ENCODE peak calls at places on chromosome 9, in ten cellular contexts. One of them, this sample, is unnamed.
A peak's percentile ranks its signal among the peaks of the same experiment; 100 is the strongest.

GRCh38 chr9:129617167-129617566 is 3.7 kb downstream of the C9orf50 start:
- DNase-seq in IMR-90: peak; percentile 86
- DNase-seq in spleen: no peak
- DNase-seq in prostate gland: no peak
- DNase-seq in fibroblast of lung: peak; percentile 82
- DNase-seq in neural progenitor cell: peak; percentile 55
- DNase-seq in kidney: peak; percentile 33
- DNase-seq in right lobe of liver: no peak
- DNase-seq in brain microvascular endothelial cell: peak; percentile 50
- DNase-seq in ovary: no peak
- DNase-seq in this sample: no peak

GRCh38 chr9:106482733-106483132 is 380.2 kb upstream of the ZNF462 start:
- DNase-seq in IMR-90: no peak
- DNase-seq in spleen: no peak
- DNase-seq in prostate gland: no peak
- DNase-seq in fibroblast of lung: peak; percentile 30
- DNase-seq in neural progenitor cell: no peak
- DNase-seq in kidney: no peak
- DNase-seq in right lobe of liver: no peak
- DNase-seq in brain microvascular endothelial cell: no peak
- DNase-seq in ovary: no peak
- DNase-seq in this sample: peak; percentile 26

GRCh38 chr9:138111607-138112006 is 234.0 kb downstream of the CACNA1B start:
- DNase-seq in IMR-90: no peak
- DNase-seq in spleen: peak; percentile 33
- DNase-seq in prostate gland: no peak
- DNase-seq in fibroblast of lung: no peak
- DNase-seq in neural progenitor cell: no peak
- DNase-seq in kidney: peak; percentile 37
- DNase-seq in right lobe of liver: no peak
- DNase-seq in brain microvascular endothelial cell: no peak
- DNase-seq in ovary: no peak
- DNase-seq in this sample: no peak

GRCh38 chr9:108290839-108291585 is 564.8 kb downstream of the ACTL7B start:
- DNase-seq in IMR-90: no peak
- DNase-seq in spleen: no peak
- DNase-seq in prostate gland: peak; percentile 38
- DNase-seq in fibroblast of lung: no peak
- DNase-seq in neural progenitor cell: no peak
- DNase-seq in kidney: no peak
- DNase-seq in right lobe of liver: no peak
- DNase-seq in brain microvascular endothelial cell: no peak
- DNase-seq in ovary: no peak
- DNase-seq in this sample: no peak

GRCh38 chr9:1960696-1961095 is 54.5 kb upstream of the SMARCA2 start:
- DNase-seq in IMR-90: no peak
- DNase-seq in spleen: no peak
- DNase-seq in prostate gland: no peak
- DNase-seq in fibroblast of lung: no peak
- DNase-seq in neural progenitor cell: no peak
- DNase-seq in kidney: no peak
- DNase-seq in right lobe of liver: no peak
- DNase-seq in brain microvascular endothelial cell: no peak
- DNase-seq in ovary: no peak
- DNase-seq in this sample: no peak

GRCh38 chr9:108983885-108984284 is 29.4 kb downstream of the CTNNAL1 start:
- DNase-seq in IMR-90: no peak
- DNase-seq in spleen: no peak
- DNase-seq in prostate gland: no peak
- DNase-seq in fibroblast of lung: no peak
- DNase-seq in neural progenitor cell: no peak
- DNase-seq in kidney: no peak
- DNase-seq in right lobe of liver: no peak
- DNase-seq in brain microvascular endothelial cell: no peak
- DNase-seq in ovary: no peak
- DNase-seq in this sample: no peak

GRCh38 chr9:88396836-88397577 is 8.8 kb downstream of the SPIN1 start:
- DNase-seq in IMR-90: peak; percentile 69
- DNase-seq in spleen: no peak
- DNase-seq in prostate gland: no peak
- DNase-seq in fibroblast of lung: peak; percentile 93
- DNase-seq in neural progenitor cell: no peak
- DNase-seq in kidney: no peak
- DNase-seq in right lobe of liver: no peak
- DNase-seq in brain microvascular endothelial cell: no peak
- DNase-seq in ovary: no peak
- DNase-seq in this sample: no peak

GRCh38 chr9:75239176-75239575 is 150.9 kb downstream of the OSTF1 start:
- DNase-seq in IMR-90: peak; percentile 29
- DNase-seq in spleen: no peak
- DNase-seq in prostate gland: no peak
- DNase-seq in fibroblast of lung: peak; percentile 8
- DNase-seq in neural progenitor cell: no peak
- DNase-seq in kidney: no peak
- DNase-seq in right lobe of liver: no peak
- DNase-seq in brain microvascular endothelial cell: peak; percentile 56
- DNase-seq in ovary: no peak
- DNase-seq in this sample: peak; percentile 42

GRCh38 chr9:35675732-35676392 is 2.1 kb downstream of the CA9 start:
- DNase-seq in IMR-90: no peak
- DNase-seq in spleen: peak; percentile 82
- DNase-seq in prostate gland: no peak
- DNase-seq in fibroblast of lung: no peak
- DNase-seq in neural progenitor cell: peak; percentile 96
- DNase-seq in kidney: peak; percentile 86
- DNase-seq in right lobe of liver: no peak
- DNase-seq in brain microvascular endothelial cell: no peak
- DNase-seq in ovary: peak; percentile 69
- DNase-seq in this sample: no peak

GRCh38 chr9:78967557-78968212 is 604.1 kb upstream of the TLE4 start:
- DNase-seq in IMR-90: peak; percentile 28
- DNase-seq in spleen: no peak
- DNase-seq in prostate gland: no peak
- DNase-seq in fibroblast of lung: no peak
- DNase-seq in neural progenitor cell: no peak
- DNase-seq in kidney: no peak
- DNase-seq in right lobe of liver: no peak
- DNase-seq in brain microvascular endothelial cell: no peak
- DNase-seq in ovary: no peak
- DNase-seq in this sample: no peak

GRCh38 chr9:99012957-99013512 is 69.3 kb downstream of the COL15A1 start:
- DNase-seq in IMR-90: no peak
- DNase-seq in spleen: no peak
- DNase-seq in prostate gland: no peak
- DNase-seq in fibroblast of lung: no peak
- DNase-seq in neural progenitor cell: no peak
- DNase-seq in kidney: no peak
- DNase-seq in right lobe of liver: no peak
- DNase-seq in brain microvascular endothelial cell: no peak
- DNase-seq in ovary: no peak
- DNase-seq in this sample: no peak
- TF ChIP-seq CTCF in IMR-90: peak; percentile 35
- TF ChIP-seq CTCF in spleen: peak; percentile 8
- TF ChIP-seq CTCF in prostate gland: no peak
- TF ChIP-seq CTCF in fibroblast of lung: no peak
- TF ChIP-seq CTCF in neural progenitor cell: no peak
- TF ChIP-seq CTCF in kidney: peak; percentile 25
- TF ChIP-seq CTCF in right lobe of liver: no peak
- TF ChIP-seq CTCF in brain microvascular endothelial cell: peak; percentile 11
- TF ChIP-seq CTCF in ovary: no peak
- TF ChIP-seq CTCF in this sample: peak; percentile 16

GRCh38 chr9:136850866-136851775 is 1.0 kb upstream of the MAMDC4 start:
- DNase-seq in IMR-90: no peak
- DNase-seq in spleen: no peak
- DNase-seq in prostate gland: no peak
- DNase-seq in fibroblast of lung: no peak
- DNase-seq in neural progenitor cell: no peak
- DNase-seq in kidney: peak; percentile 80
- DNase-seq in right lobe of liver: peak; percentile 59
- DNase-seq in brain microvascular endothelial cell: no peak
- DNase-seq in ovary: peak; percentile 39
- DNase-seq in this sample: no peak

GRCh38 chr9:136848393-136849037 is 694 bp upstream of the PHPT1 start:
- DNase-seq in IMR-90: no peak
- DNase-seq in spleen: no peak
- DNase-seq in prostate gland: no peak
- DNase-seq in fibroblast of lung: no peak
- DNase-seq in neural progenitor cell: peak; percentile 87
- DNase-seq in kidney: no peak
- DNase-seq in right lobe of liver: peak; percentile 66
- DNase-seq in brain microvascular endothelial cell: no peak
- DNase-seq in ovary: no peak
- DNase-seq in this sample: no peak

GRCh38 chr9:136847827-136848392 is 1.3 kb upstream of the PHPT1 start:
- DNase-seq in IMR-90: peak; percentile 73
- DNase-seq in spleen: peak; percentile 95
- DNase-seq in prostate gland: peak; percentile 64
- DNase-seq in fibroblast of lung: peak; percentile 79
- DNase-seq in neural progenitor cell: peak; percentile 91
- DNase-seq in kidney: peak; percentile 96
- DNase-seq in right lobe of liver: peak; percentile 92
- DNase-seq in brain microvascular endothelial cell: peak; percentile 63
- DNase-seq in ovary: no peak
- DNase-seq in this sample: no peak

GRCh38 chr9:136849960-136850865 is 1.0 kb downstream of the PHPT1 start:
- DNase-seq in IMR-90: no peak
- DNase-seq in spleen: no peak
- DNase-seq in prostate gland: no peak
- DNase-seq in fibroblast of lung: no peak
- DNase-seq in neural progenitor cell: no peak
- DNase-seq in kidney: peak; percentile 83
- DNase-seq in right lobe of liver: no peak
- DNase-seq in brain microvascular endothelial cell: no peak
- DNase-seq in ovary: peak; percentile 59
- DNase-seq in this sample: no peak

DNA sequence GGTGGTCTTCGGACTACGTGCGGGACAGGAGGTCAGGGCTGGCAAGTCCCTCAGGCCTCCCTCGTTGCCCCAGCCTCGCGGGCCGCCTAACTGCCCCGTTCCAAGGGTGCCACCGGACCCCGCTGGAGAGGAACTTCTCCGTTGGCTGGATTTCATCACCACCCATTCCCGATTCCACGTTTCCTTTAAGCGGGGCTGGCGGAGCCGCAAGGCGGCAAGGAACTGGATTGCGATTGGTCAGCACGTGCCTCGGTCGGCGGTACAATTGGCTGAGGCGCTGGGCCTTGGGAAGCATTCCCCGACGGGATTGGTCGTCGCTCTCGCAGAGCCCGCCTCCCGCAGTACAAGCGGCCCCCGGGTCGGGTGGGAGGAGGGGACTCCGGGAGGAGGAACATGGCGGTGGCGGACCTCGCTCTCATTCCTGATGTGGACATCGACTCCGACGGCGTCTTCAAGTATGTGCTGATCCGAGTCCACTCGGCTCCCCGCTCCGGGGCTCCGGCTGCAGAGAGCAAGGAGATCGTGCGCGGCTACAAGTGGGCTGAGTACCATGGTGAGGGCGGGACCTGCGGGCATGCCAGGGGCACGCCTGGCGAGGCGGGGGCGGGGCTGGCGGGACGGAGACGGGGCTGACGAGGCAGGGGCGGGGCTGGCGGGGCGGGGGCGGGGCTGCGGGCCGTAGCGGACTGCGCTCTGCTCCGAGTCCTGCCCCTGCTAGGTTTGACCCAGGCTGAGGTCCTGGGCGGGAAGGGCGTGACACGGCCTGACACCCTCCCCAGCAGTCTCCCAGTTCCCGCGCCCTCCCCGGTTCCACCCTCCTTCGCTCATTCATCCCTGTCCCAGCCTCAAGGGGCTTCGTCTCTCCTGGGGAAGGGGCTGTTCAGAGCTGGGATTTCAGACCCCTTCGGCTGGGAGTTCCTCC is at the start of gene PHPT1:
- DNase-seq in IMR-90: peak; percentile 99
- DNase-seq in spleen: peak; percentile 99
- DNase-seq in prostate gland: peak; percentile 99
- DNase-seq in fibroblast of lung: peak; percentile 99
- DNase-seq in neural progenitor cell: peak; percentile 100
- DNase-seq in kidney: peak; percentile 100
- DNase-seq in right lobe of liver: peak; percentile 99
- DNase-seq in brain microvascular endothelial cell: peak; percentile 98
- DNase-seq in ovary: peak; percentile 98
- DNase-seq in this sample: peak; percentile 87
- H3K4me3 ChIP-seq in IMR-90: peak within 1 kb of the TSS; percentile 92
- H3K4me3 ChIP-seq in spleen: peak within 1 kb of the TSS; percentile 71
- H3K4me3 ChIP-seq in prostate gland: peak within 1 kb of the TSS; percentile 56
- H3K4me3 ChIP-seq in fibroblast of lung: peak within 1 kb of the TSS; percentile 79
- H3K4me3 ChIP-seq in neural progenitor cell: peak within 1 kb of the TSS; percentile 68
- H3K4me3 ChIP-seq in kidney: peak within 1 kb of the TSS; percentile 74
- H3K4me3 ChIP-seq in right lobe of liver: peak within 1 kb of the TSS; percentile 84
- H3K4me3 ChIP-seq in brain microvascular endothelial cell: peak within 1 kb of the TSS; percentile 79
- H3K4me3 ChIP-seq in ovary: peak within 1 kb of the TSS; percentile 51
- H3K4me3 ChIP-seq in this sample: peak within 1 kb of the TSS; percentile 77

GRCh38 chr9:97468658-97469448 is 32.6 kb upstream of the TMOD1 start:
- DNase-seq in IMR-90: peak; percentile 65
- DNase-seq in spleen: no peak
- DNase-seq in prostate gland: peak; percentile 75
- DNase-seq in fibroblast of lung: peak; percentile 46
- DNase-seq in neural progenitor cell: peak; percentile 84
- DNase-seq in kidney: peak; percentile 79
- DNase-seq in right lobe of liver: peak; percentile 69
- DNase-seq in brain microvascular endothelial cell: peak; percentile 56
- DNase-seq in ovary: peak; percentile 82
- DNase-seq in this sample: no peak
- TF ChIP-seq CTCF in IMR-90: peak; percentile 95
- TF ChIP-seq CTCF in spleen: peak; percentile 46
- TF ChIP-seq CTCF in prostate gland: peak; percentile 82
- TF ChIP-seq CTCF in fibroblast of lung: peak; percentile 88
- TF ChIP-seq CTCF in neural progenitor cell: peak; percentile 82
- TF ChIP-seq CTCF in kidney: peak; percentile 83
- TF ChIP-seq CTCF in right lobe of liver: peak; percentile 93
- TF ChIP-seq CTCF in brain microvascular endothelial cell: peak; percentile 84
- TF ChIP-seq CTCF in ovary: peak; percentile 95
- TF ChIP-seq CTCF in this sample: peak; percentile 89

DNA sequence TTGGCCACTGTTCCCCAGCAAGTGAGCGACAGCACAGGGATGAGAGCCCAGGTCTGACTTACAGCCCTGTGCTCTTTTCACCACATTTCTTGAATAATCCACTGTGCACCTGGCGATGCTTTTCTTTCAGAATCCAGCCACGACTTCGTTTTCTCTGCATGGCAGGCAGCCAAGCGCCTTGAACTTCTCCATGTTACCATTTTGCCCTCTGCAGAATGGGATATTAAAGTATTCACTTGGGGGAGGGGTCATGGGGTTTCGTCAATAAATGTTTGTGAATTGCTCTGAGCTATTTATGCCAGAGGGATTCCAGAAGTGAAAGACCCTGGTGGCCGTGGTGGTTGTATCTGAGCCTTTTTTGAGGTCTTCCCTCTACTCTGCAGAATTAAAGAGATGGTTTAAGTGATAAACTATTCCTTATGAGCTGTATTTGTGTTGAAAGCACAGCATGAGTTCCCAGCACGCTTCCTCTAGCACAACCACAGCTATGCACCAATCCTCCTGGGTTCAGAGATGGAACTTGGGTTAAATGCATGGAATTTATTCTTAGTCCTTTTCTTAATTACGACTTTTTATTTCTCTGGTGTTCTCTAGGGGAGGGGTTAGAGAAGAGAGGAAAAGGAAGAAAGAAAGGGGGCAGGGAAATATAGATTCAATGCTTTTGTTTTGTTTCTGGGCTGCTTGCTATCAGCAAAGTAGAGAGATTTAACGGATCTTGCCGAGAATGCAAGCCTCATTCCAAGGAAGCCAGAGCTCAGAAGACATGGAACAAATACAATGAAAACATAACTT is 478.2 kb upstream of the TNC start:
- DNase-seq in IMR-90: peak; percentile 87
- DNase-seq in spleen: no peak
- DNase-seq in prostate gland: no peak
- DNase-seq in fibroblast of lung: peak; percentile 94
- DNase-seq in neural progenitor cell: peak; percentile 16
- DNase-seq in kidney: no peak
- DNase-seq in right lobe of liver: no peak
- DNase-seq in brain microvascular endothelial cell: peak; percentile 96
- DNase-seq in ovary: no peak
- DNase-seq in this sample: no peak
- H3K4me3 ChIP-seq in IMR-90: peak overlapping the region; percentile 36
- H3K4me3 ChIP-seq in spleen: no peak overlapping the region
- H3K4me3 ChIP-seq in prostate gland: no peak overlapping the region
- H3K4me3 ChIP-seq in fibroblast of lung: no peak overlapping the region
- H3K4me3 ChIP-seq in neural progenitor cell: no peak overlapping the region
- H3K4me3 ChIP-seq in kidney: no peak overlapping the region
- H3K4me3 ChIP-seq in right lobe of liver: no peak overlapping the region
- H3K4me3 ChIP-seq in brain microvascular endothelial cell: peak overlapping the region; percentile 41
- H3K4me3 ChIP-seq in ovary: no peak overlapping the region
- H3K4me3 ChIP-seq in this sample: no peak overlapping the region